ENCODE peak calls at places on chromosomes 12 and 14, in eight cellular contexts. One of them, this sample, is unnamed.

GRCh38 chr12:2772370-2772769 is 22.4 kb upstream of the FKBP4 start:
- DNase-seq in HepG2: no peak
- DNase-seq in aorta: no peak
- DNase-seq in upper lobe of left lung: no peak
- DNase-seq in esophagus muscularis mucosa: no peak
- DNase-seq in tibial nerve: no peak
- DNase-seq in ovary: no peak
- DNase-seq in tibial artery: no peak
- DNase-seq in this sample: no peak

GRCh38 chr14:78127233-78127632 is 42.9 kb upstream of the NRXN3 start:
- DNase-seq in HepG2: no peak
- DNase-seq in aorta: no peak
- DNase-seq in upper lobe of left lung: no peak
- DNase-seq in esophagus muscularis mucosa: no peak
- DNase-seq in tibial nerve: no peak
- DNase-seq in ovary: no peak
- DNase-seq in tibial artery: no peak
- DNase-seq in this sample: no peak

GRCh38 chr12:77016621-77017020 is 48.7 kb downstream of the E2F7 start:
- DNase-seq in HepG2: no peak
- DNase-seq in aorta: no peak
- DNase-seq in upper lobe of left lung: no peak
- DNase-seq in esophagus muscularis mucosa: no peak
- DNase-seq in tibial nerve: no peak
- DNase-seq in ovary: no peak
- DNase-seq in tibial artery: no peak
- DNase-seq in this sample: no peak

GRCh38 chr12:96501139-96501741 is 11.9 kb downstream of the CFAP54 start:
- DNase-seq in HepG2: peak; percentile 55
- DNase-seq in aorta: no peak
- DNase-seq in upper lobe of left lung: peak; percentile 73
- DNase-seq in esophagus muscularis mucosa: no peak
- DNase-seq in tibial nerve: no peak
- DNase-seq in ovary: no peak
- DNase-seq in tibial artery: no peak
- DNase-seq in this sample: peak; percentile 35

GRCh38 chr12:92094751-92095161 is 50.9 kb downstream of the BTG1 start:
- DNase-seq in HepG2: no peak
- DNase-seq in aorta: no peak
- DNase-seq in upper lobe of left lung: no peak
- DNase-seq in esophagus muscularis mucosa: no peak
- DNase-seq in tibial nerve: no peak
- DNase-seq in ovary: no peak
- DNase-seq in tibial artery: no peak
- DNase-seq in this sample: no peak

GRCh38 chr14:75648066-75648838 is 12.4 kb downstream of the ERG28 start:
- DNase-seq in HepG2: peak; percentile 98
- DNase-seq in aorta: no peak
- DNase-seq in upper lobe of left lung: peak; percentile 77
- DNase-seq in esophagus muscularis mucosa: no peak
- DNase-seq in tibial nerve: peak; percentile 47
- DNase-seq in ovary: peak; percentile 74
- DNase-seq in tibial artery: no peak
- DNase-seq in this sample: no peak

GRCh38 chr12:68673788-68674187 is 13.0 kb upstream of the NUP107 start:
- DNase-seq in HepG2: no peak
- DNase-seq in aorta: no peak
- DNase-seq in upper lobe of left lung: no peak
- DNase-seq in esophagus muscularis mucosa: no peak
- DNase-seq in tibial nerve: no peak
- DNase-seq in ovary: no peak
- DNase-seq in tibial artery: no peak
- DNase-seq in this sample: no peak

GRCh38 chr12:104751594-104751993 is 206.5 kb downstream of the SLC41A2 start:
- DNase-seq in HepG2: no peak
- DNase-seq in aorta: no peak
- DNase-seq in upper lobe of left lung: no peak
- DNase-seq in esophagus muscularis mucosa: no peak
- DNase-seq in tibial nerve: no peak
- DNase-seq in ovary: no peak
- DNase-seq in tibial artery: no peak
- DNase-seq in this sample: no peak

GRCh38 chr14:70721542-70721941 is 79.8 kb downstream of the TTC9 start:
- DNase-seq in HepG2: peak; percentile 40
- DNase-seq in aorta: no peak
- DNase-seq in upper lobe of left lung: no peak
- DNase-seq in esophagus muscularis mucosa: no peak
- DNase-seq in tibial nerve: no peak
- DNase-seq in ovary: no peak
- DNase-seq in tibial artery: peak; percentile 3
- DNase-seq in this sample: no peak

GRCh38 chr14:70724061-70724596 is 82.4 kb downstream of the TTC9 start:
- DNase-seq in HepG2: no peak
- DNase-seq in aorta: no peak
- DNase-seq in upper lobe of left lung: no peak
- DNase-seq in esophagus muscularis mucosa: no peak
- DNase-seq in tibial nerve: no peak
- DNase-seq in ovary: no peak
- DNase-seq in tibial artery: no peak
- DNase-seq in this sample: no peak

GRCh38 chr14:70724944-70725343 is 83.2 kb downstream of the TTC9 start:
- DNase-seq in HepG2: no peak
- DNase-seq in aorta: no peak
- DNase-seq in upper lobe of left lung: no peak
- DNase-seq in esophagus muscularis mucosa: no peak
- DNase-seq in tibial nerve: no peak
- DNase-seq in ovary: no peak
- DNase-seq in tibial artery: no peak
- DNase-seq in this sample: no peak

GRCh38 chr14:70718383-70719123 is 76.8 kb downstream of the TTC9 start:
- DNase-seq in HepG2: no peak
- DNase-seq in aorta: no peak
- DNase-seq in upper lobe of left lung: no peak
- DNase-seq in esophagus muscularis mucosa: no peak
- DNase-seq in tibial nerve: no peak
- DNase-seq in ovary: no peak
- DNase-seq in tibial artery: no peak
- DNase-seq in this sample: no peak

DNA sequence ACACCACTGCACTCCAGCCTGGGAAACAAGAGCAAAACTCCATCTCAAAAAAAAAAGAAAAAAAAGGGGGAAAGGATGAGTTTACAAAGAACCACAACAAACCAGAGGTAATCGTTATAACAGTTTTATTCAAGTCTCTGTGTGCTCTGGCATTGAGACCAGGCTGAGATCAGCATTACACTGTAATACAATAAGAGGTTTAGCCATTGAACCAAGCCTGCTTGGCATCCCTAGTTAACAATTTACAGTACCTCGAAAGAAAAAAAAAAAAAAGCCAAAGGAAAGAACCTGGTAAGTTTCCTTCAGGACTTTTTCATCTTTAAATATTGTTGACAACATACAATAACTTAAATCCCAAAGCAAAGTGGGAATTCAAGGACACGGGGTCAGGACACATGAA is 80.7 kb downstream of the TTC9 start:
- DNase-seq in HepG2: no peak
- DNase-seq in aorta: no peak
- DNase-seq in upper lobe of left lung: no peak
- DNase-seq in esophagus muscularis mucosa: no peak
- DNase-seq in tibial nerve: no peak
- DNase-seq in ovary: no peak
- DNase-seq in tibial artery: no peak
- DNase-seq in this sample: no peak
- H3K27ac ChIP-seq in HepG2: no peak overlapping the region
- H3K27ac ChIP-seq in aorta: no peak overlapping the region
- H3K27ac ChIP-seq in upper lobe of left lung: no peak overlapping the region
- H3K27ac ChIP-seq in esophagus muscularis mucosa: no peak overlapping the region
- H3K27ac ChIP-seq in tibial nerve: no peak overlapping the region
- H3K27ac ChIP-seq in ovary: no peak overlapping the region
- H3K27ac ChIP-seq in tibial artery: no peak overlapping the region
- H3K27ac ChIP-seq in this sample: no peak overlapping the region

GRCh38 chr12:66130267-66131066 is at the start of gene LLPH:
- DNase-seq in HepG2: peak; percentile 88
- DNase-seq in aorta: peak; percentile 95
- DNase-seq in upper lobe of left lung: peak; percentile 93
- DNase-seq in esophagus muscularis mucosa: peak; percentile 95
- DNase-seq in tibial nerve: peak; percentile 72
- DNase-seq in ovary: peak; percentile 91
- DNase-seq in tibial artery: peak; percentile 92
- DNase-seq in this sample: peak; percentile 92

GRCh38 chr12:66129934-66130266 is 650 bp downstream of the LLPH start:
- DNase-seq in HepG2: no peak
- DNase-seq in aorta: no peak
- DNase-seq in upper lobe of left lung: no peak
- DNase-seq in esophagus muscularis mucosa: no peak
- DNase-seq in tibial nerve: no peak
- DNase-seq in ovary: no peak
- DNase-seq in tibial artery: no peak
- DNase-seq in this sample: no peak

GRCh38 chr12:66132408-66132807 is 1.9 kb upstream of the LLPH start:
- DNase-seq in HepG2: peak; percentile 33
- DNase-seq in aorta: no peak
- DNase-seq in upper lobe of left lung: no peak
- DNase-seq in esophagus muscularis mucosa: no peak
- DNase-seq in tibial nerve: no peak
- DNase-seq in ovary: no peak
- DNase-seq in tibial artery: no peak
- DNase-seq in this sample: no peak

GRCh38 chr12:66127695-66128094 is 2.9 kb downstream of the LLPH start:
- DNase-seq in HepG2: no peak
- DNase-seq in aorta: no peak
- DNase-seq in upper lobe of left lung: no peak
- DNase-seq in esophagus muscularis mucosa: no peak
- DNase-seq in tibial nerve: no peak
- DNase-seq in ovary: no peak
- DNase-seq in tibial artery: no peak
- DNase-seq in this sample: no peak

DNA sequence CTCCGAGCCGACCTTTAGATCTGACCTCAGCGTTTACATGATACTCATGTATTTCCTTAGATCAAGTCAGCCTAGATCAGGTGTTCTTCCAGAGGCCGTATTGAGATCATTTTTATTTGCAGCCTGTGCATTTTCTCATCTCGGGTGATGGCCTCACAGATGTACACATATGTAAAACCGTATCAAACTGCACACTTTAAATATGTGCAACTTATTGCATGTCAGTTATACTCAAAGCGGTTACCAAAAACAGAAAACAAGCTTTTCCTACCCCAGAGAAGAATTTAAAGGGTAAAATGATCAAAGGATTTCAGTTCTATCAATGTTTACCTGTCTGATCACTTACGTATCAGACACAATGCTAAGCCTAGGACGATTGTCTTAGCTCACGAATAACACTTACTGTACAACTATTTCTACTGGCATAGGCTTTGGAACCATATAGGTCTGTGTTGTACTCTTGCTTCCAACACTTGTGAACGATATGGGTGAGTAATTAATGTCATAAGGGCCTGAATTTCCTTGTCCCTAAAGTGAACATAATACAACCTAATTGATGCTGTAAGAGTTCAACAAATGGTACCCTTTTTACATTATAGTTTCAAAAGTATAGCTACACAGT is 628 bp upstream of the LLPH start:
- DNase-seq in HepG2: no peak
- DNase-seq in aorta: no peak
- DNase-seq in upper lobe of left lung: no peak
- DNase-seq in esophagus muscularis mucosa: no peak
- DNase-seq in tibial nerve: no peak
- DNase-seq in ovary: no peak
- DNase-seq in tibial artery: no peak
- DNase-seq in this sample: no peak
- H3K27ac ChIP-seq in HepG2: peak overlapping the region; percentile 69
- H3K27ac ChIP-seq in aorta: no peak overlapping the region
- H3K27ac ChIP-seq in upper lobe of left lung: peak overlapping the region; percentile 75
- H3K27ac ChIP-seq in esophagus muscularis mucosa: peak overlapping the region; percentile 62
- H3K27ac ChIP-seq in tibial nerve: peak overlapping the region; percentile 28
- H3K27ac ChIP-seq in ovary: no peak overlapping the region
- H3K27ac ChIP-seq in tibial artery: peak overlapping the region; percentile 66
- H3K27ac ChIP-seq in this sample: peak overlapping the region; percentile 87

GRCh38 chr12:123108682-123109066 is 42.2 kb downstream of the PITPNM2 start:
- DNase-seq in HepG2: no peak
- DNase-seq in aorta: peak; percentile 23
- DNase-seq in upper lobe of left lung: no peak
- DNase-seq in esophagus muscularis mucosa: no peak
- DNase-seq in tibial nerve: no peak
- DNase-seq in ovary: no peak
- DNase-seq in tibial artery: no peak
- DNase-seq in this sample: no peak

GRCh38 chr12:123111498-123112165 is 39.3 kb downstream of the PITPNM2 start:
- DNase-seq in HepG2: no peak
- DNase-seq in aorta: no peak
- DNase-seq in upper lobe of left lung: no peak
- DNase-seq in esophagus muscularis mucosa: no peak
- DNase-seq in tibial nerve: no peak
- DNase-seq in ovary: no peak
- DNase-seq in tibial artery: no peak
- DNase-seq in this sample: no peak

GRCh38 chr12:123107926-123108681 is 42.8 kb downstream of the PITPNM2 start:
- DNase-seq in HepG2: no peak
- DNase-seq in aorta: peak; percentile 30
- DNase-seq in upper lobe of left lung: no peak
- DNase-seq in esophagus muscularis mucosa: no peak
- DNase-seq in tibial nerve: no peak
- DNase-seq in ovary: no peak
- DNase-seq in tibial artery: no peak
- DNase-seq in this sample: no peak

GRCh38 chr12:123106640-123107359 is 44.1 kb downstream of the PITPNM2 start:
- DNase-seq in HepG2: no peak
- DNase-seq in aorta: peak; percentile 56
- DNase-seq in upper lobe of left lung: peak; percentile 74
- DNase-seq in esophagus muscularis mucosa: no peak
- DNase-seq in tibial nerve: no peak
- DNase-seq in ovary: no peak
- DNase-seq in tibial artery: no peak
- DNase-seq in this sample: peak; percentile 78

DNA sequence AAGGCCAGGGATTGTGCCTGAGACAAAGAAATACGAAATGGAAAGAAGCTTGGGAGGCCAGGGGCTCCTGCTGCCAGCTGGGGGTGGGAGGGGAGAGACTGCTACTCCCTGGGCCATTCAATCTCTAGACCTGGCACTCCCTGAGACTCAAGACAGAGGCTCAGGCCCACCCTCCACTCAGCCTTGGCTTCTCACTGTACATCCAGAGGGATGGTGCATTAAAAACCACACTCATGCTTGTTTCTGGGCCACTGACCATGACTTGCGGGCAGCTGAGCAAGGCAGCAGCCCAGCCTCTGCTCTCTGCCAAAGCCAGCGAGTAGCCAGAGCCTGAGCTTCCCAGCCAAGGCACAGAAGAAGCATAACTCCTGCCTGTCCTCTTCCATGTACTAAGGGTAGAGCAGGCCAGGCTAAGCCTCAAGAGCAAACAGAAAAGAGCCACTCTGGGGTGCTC is 41.5 kb downstream of the PITPNM2 start:
- DNase-seq in HepG2: no peak
- DNase-seq in aorta: peak; percentile 74
- DNase-seq in upper lobe of left lung: no peak
- DNase-seq in esophagus muscularis mucosa: no peak
- DNase-seq in tibial nerve: no peak
- DNase-seq in ovary: no peak
- DNase-seq in tibial artery: no peak
- DNase-seq in this sample: no peak
- H3K27ac ChIP-seq in HepG2: no peak overlapping the region
- H3K27ac ChIP-seq in aorta: no peak overlapping the region
- H3K27ac ChIP-seq in upper lobe of left lung: peak overlapping the region; percentile 81
- H3K27ac ChIP-seq in esophagus muscularis mucosa: no peak overlapping the region
- H3K27ac ChIP-seq in tibial nerve: no peak overlapping the region
- H3K27ac ChIP-seq in ovary: peak overlapping the region; percentile 55
- H3K27ac ChIP-seq in tibial artery: no peak overlapping the region
- H3K27ac ChIP-seq in this sample: no peak overlapping the region

DNA sequence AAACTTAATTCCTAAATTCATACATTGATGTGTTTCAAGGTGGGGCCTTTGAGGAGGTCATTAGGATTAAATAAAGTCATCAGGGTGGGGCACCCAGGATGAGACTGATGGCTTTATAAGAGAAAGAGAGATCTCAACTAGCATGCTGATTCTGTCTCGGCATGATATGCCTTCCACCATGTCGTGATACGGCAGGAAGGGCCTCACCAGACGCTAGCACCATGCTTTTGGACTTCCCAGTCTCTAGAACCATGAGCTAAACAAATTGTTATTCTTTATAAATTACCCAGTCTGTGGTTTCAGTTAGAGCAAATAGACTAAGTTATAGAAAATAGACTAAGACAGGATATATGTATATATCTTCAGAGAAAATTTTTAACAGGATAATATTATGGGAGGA is 759.6 kb downstream of the MED13L start:
- DNase-seq in HepG2: no peak
- DNase-seq in aorta: no peak
- DNase-seq in upper lobe of left lung: no peak
- DNase-seq in esophagus muscularis mucosa: no peak
- DNase-seq in tibial nerve: no peak
- DNase-seq in ovary: no peak
- DNase-seq in tibial artery: no peak
- DNase-seq in this sample: no peak
- H3K27ac ChIP-seq in HepG2: no peak overlapping the region
- H3K27ac ChIP-seq in aorta: no peak overlapping the region
- H3K27ac ChIP-seq in upper lobe of left lung: no peak overlapping the region
- H3K27ac ChIP-seq in esophagus muscularis mucosa: no peak overlapping the region
- H3K27ac ChIP-seq in tibial nerve: no peak overlapping the region
- H3K27ac ChIP-seq in ovary: no peak overlapping the region
- H3K27ac ChIP-seq in tibial artery: no peak overlapping the region
- H3K27ac ChIP-seq in this sample: no peak overlapping the region